ENCODE peak calls at places on chromosomes 3 and 15, in four cellular contexts. One of them, this sample, is unnamed.

GRCh38 chr3:88742674-88743507 is 364.5 kb upstream of the EPHA3 start:
- DNase-seq in AG09319: no peak
- DNase-seq in pancreas: no peak
- DNase-seq in PC-9: no peak
- DNase-seq in this sample: no peak

GRCh38 chr3:36911990-36912804 is 32.7 kb downstream of the TRANK1 start:
- DNase-seq in AG09319: peak
- DNase-seq in pancreas: no peak
- DNase-seq in PC-9: peak
- DNase-seq in this sample: no peak

GRCh38 chr15:80836991-80837390 is 57.8 kb downstream of the CEMIP start:
- DNase-seq in AG09319: no peak
- DNase-seq in pancreas: no peak
- DNase-seq in PC-9: no peak
- DNase-seq in this sample: no peak

GRCh38 chr15:39213385-39213840 is 367.5 kb upstream of the THBS1 start:
- DNase-seq in AG09319: no peak
- DNase-seq in pancreas: peak
- DNase-seq in PC-9: peak
- DNase-seq in this sample: no peak

GRCh38 chr3:174198199-174198598 is 660.9 kb upstream of the NAALADL2 start:
- DNase-seq in AG09319: no peak
- DNase-seq in pancreas: no peak
- DNase-seq in PC-9: peak
- DNase-seq in this sample: no peak

GRCh38 chr3:66302288-66302687 is 81.5 kb downstream of the SLC25A26 start:
- DNase-seq in AG09319: no peak
- DNase-seq in pancreas: no peak
- DNase-seq in PC-9: no peak
- DNase-seq in this sample: no peak

GRCh38 chr15:49380912-49381311 is 42.1 kb upstream of the FGF7 start:
- DNase-seq in AG09319: no peak
- DNase-seq in pancreas: no peak
- DNase-seq in PC-9: no peak
- DNase-seq in this sample: no peak

GRCh38 chr3:177209509-177209908 is 12.2 kb upstream of the TBL1XR1 start:
- DNase-seq in AG09319: no peak
- DNase-seq in pancreas: no peak
- DNase-seq in PC-9: no peak
- DNase-seq in this sample: no peak

GRCh38 chr15:26037369-26037768 is 174.2 kb upstream of the ATP10A start:
- DNase-seq in AG09319: no peak
- DNase-seq in pancreas: no peak
- DNase-seq in PC-9: no peak
- DNase-seq in this sample: no peak

GRCh38 chr3:195441971-195442572 is 748 bp downstream of the ACAP2 start:
- DNase-seq in AG09319: no peak
- DNase-seq in pancreas: peak
- DNase-seq in PC-9: peak
- DNase-seq in this sample: no peak

GRCh38 chr15:38002883-38003477 is 68.5 kb downstream of the TMCO5A start:
- DNase-seq in AG09319: peak
- DNase-seq in pancreas: peak
- DNase-seq in PC-9: peak
- DNase-seq in this sample: no peak

GRCh38 chr3:75035146-75035545 is 420.7 kb upstream of the CNTN3 start:
- DNase-seq in AG09319: no peak
- DNase-seq in pancreas: no peak
- DNase-seq in PC-9: no peak
- DNase-seq in this sample: no peak

GRCh38 chr3:89145995-89146394 is 38.6 kb downstream of the EPHA3 start:
- DNase-seq in AG09319: peak
- DNase-seq in pancreas: no peak
- DNase-seq in PC-9: no peak
- DNase-seq in this sample: no peak

GRCh38 chr3:14452676-14453367 is 50.4 kb downstream of the SLC6A6 start:
- DNase-seq in AG09319: peak
- DNase-seq in pancreas: peak
- DNase-seq in PC-9: peak
- DNase-seq in this sample: no peak

GRCh38 chr15:62739507-62739906 is 303.0 kb upstream of the TPM1 start:
- DNase-seq in AG09319: no peak
- DNase-seq in pancreas: no peak
- DNase-seq in PC-9: peak
- DNase-seq in this sample: no peak

GRCh38 chr15:51161491-51162260 is 67.0 kb upstream of the TNFAIP8L3 start:
- DNase-seq in AG09319: no peak
- DNase-seq in pancreas: no peak
- DNase-seq in PC-9: no peak
- DNase-seq in this sample: no peak

GRCh38 chr15:25770618-25771369 is 92.3 kb downstream of the ATP10A start:
- DNase-seq in AG09319: no peak
- DNase-seq in pancreas: no peak
- DNase-seq in PC-9: no peak
- DNase-seq in this sample: no peak

GRCh38 chr3:23776352-23776891 is 29.3 kb upstream of the UBE2E1 start:
- DNase-seq in AG09319: peak
- DNase-seq in pancreas: no peak
- DNase-seq in PC-9: no peak
- DNase-seq in this sample: no peak

GRCh38 chr3:16987141-16987540 is 102.4 kb downstream of the PLCL2 start:
- DNase-seq in AG09319: no peak
- DNase-seq in pancreas: peak
- DNase-seq in PC-9: no peak
- DNase-seq in this sample: no peak

GRCh38 chr15:73930790-73931281 is 4.6 kb downstream of the LOXL1 start:
- DNase-seq in AG09319: peak
- DNase-seq in pancreas: no peak
- DNase-seq in PC-9: no peak
- DNase-seq in this sample: peak

GRCh38 chr15:65339926-65340325 is 35.4 kb downstream of the RNU5B-1 start:
- DNase-seq in AG09319: no peak
- DNase-seq in pancreas: no peak
- DNase-seq in PC-9: no peak
- DNase-seq in this sample: peak

GRCh38 chr3:152769523-152769922 is 65.4 kb upstream of the P2RY1 start:
- DNase-seq in AG09319: no peak
- DNase-seq in pancreas: no peak
- DNase-seq in PC-9: no peak
- DNase-seq in this sample: no peak

GRCh38 chr3:141605883-141606282 is 119.1 kb downstream of the RASA2 start:
- DNase-seq in AG09319: no peak
- DNase-seq in pancreas: no peak
- DNase-seq in PC-9: no peak
- DNase-seq in this sample: no peak

GRCh38 chr3:171790574-171790897 is 19.7 kb downstream of the PLD1 start:
- DNase-seq in AG09319: no peak
- DNase-seq in pancreas: no peak
- DNase-seq in PC-9: no peak
- DNase-seq in this sample: no peak

GRCh38 chr15:89177633-89178306 is 43.6 kb downstream of the RLBP1 start:
- DNase-seq in AG09319: peak
- DNase-seq in pancreas: peak
- DNase-seq in PC-9: peak
- DNase-seq in this sample: no peak

GRCh38 chr3:72896996-72897757 is 9.3 kb downstream of the GXYLT2 start:
- DNase-seq in AG09319: no peak
- DNase-seq in pancreas: no peak
- DNase-seq in PC-9: no peak
- DNase-seq in this sample: no peak

GRCh38 chr3:79490165-79491028 is 277.4 kb downstream of the ROBO1 start:
- DNase-seq in AG09319: no peak
- DNase-seq in pancreas: peak
- DNase-seq in PC-9: no peak
- DNase-seq in this sample: no peak

GRCh38 chr15:70200511-70200991 is 102.8 kb upstream of the TLE3 start:
- DNase-seq in AG09319: no peak
- DNase-seq in pancreas: no peak
- DNase-seq in PC-9: no peak
- DNase-seq in this sample: no peak

GRCh38 chr15:61564785-61565184 is 335.7 kb upstream of the RORA start:
- DNase-seq in AG09319: no peak
- DNase-seq in pancreas: no peak
- DNase-seq in PC-9: no peak
- DNase-seq in this sample: no peak

GRCh38 chr15:69265347-69265955 is 33.3 kb upstream of the PAQR5 start:
- DNase-seq in AG09319: peak
- DNase-seq in pancreas: no peak
- DNase-seq in PC-9: no peak
- DNase-seq in this sample: no peak

GRCh38 chr3:145767909-145768308 is 393.1 kb downstream of the PLOD2 start:
- DNase-seq in AG09319: no peak
- DNase-seq in pancreas: no peak
- DNase-seq in PC-9: no peak
- DNase-seq in this sample: no peak

GRCh38 chr15:86255247-86255646 is 175.6 kb downstream of the AGBL1 start:
- DNase-seq in AG09319: no peak
- DNase-seq in pancreas: no peak
- DNase-seq in PC-9: no peak
- DNase-seq in this sample: no peak

GRCh38 chr3:118636841-118637240 is 397.8 kb downstream of the IGSF11 start:
- DNase-seq in AG09319: no peak
- DNase-seq in pancreas: no peak
- DNase-seq in PC-9: no peak
- DNase-seq in this sample: no peak

GRCh38 chr3:38125305-38126120 is 11.4 kb downstream of the ACAA1 start:
- DNase-seq in AG09319: no peak
- DNase-seq in pancreas: no peak
- DNase-seq in PC-9: no peak
- DNase-seq in this sample: no peak

GRCh38 chr3:31321620-31322019 is 211.1 kb upstream of the STT3B start:
- DNase-seq in AG09319: no peak
- DNase-seq in pancreas: no peak
- DNase-seq in PC-9: no peak
- DNase-seq in this sample: no peak

GRCh38 chr15:71044006-71044405 is 71.3 kb upstream of the THSD4 start:
- DNase-seq in AG09319: no peak
- DNase-seq in pancreas: no peak
- DNase-seq in PC-9: no peak
- DNase-seq in this sample: no peak

DNA sequence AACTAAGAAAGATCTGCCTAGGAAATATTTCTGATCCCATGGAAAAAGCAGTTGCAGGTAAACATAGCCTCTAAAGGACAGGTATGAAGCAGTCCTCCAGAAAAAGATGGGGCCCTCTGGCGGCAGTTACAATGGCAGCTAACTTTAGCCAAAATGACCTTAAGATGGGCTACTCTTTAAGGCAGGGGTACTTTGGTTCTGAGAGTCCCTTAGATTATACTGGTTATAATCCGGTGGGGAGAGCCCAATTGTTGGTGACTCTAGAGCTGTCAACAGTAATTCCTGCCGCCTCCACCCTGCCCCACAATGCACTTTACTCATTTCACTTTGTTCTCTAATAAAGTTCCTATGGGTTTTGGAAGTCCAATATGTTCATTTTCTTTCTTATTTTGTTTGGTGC is 412.8 kb upstream of the WNT5A start:
- DNase-seq in AG09319: no peak
- DNase-seq in pancreas: peak
- DNase-seq in PC-9: no peak
- DNase-seq in this sample: no peak
- TF ChIP-seq CTCF in AG09319: peak
- TF ChIP-seq CTCF in pancreas: no peak
- TF ChIP-seq CTCF in PC-9: peak
- TF ChIP-seq CTCF in this sample: peak

DNA sequence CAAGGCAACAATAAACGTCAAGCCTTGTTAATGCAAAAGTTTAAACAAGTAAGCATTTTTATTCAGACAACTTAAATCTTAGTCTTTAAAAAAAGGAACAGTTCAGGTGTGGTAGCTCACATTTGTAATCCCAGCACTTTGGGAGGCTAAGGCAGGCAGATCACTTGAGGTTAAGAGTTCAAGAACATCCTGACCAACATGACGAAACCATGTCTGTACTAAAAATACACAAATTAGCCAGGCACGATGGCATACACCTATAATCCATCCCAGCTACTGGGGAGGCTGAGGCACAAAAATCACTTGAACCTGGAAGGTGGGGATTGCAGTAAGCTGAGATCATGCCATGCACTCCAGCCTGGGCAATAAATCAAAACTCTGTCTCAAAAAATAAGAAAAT is 19.9 kb downstream of the ZBTB20 start:
- DNase-seq in AG09319: no peak
- DNase-seq in pancreas: no peak
- DNase-seq in PC-9: no peak
- DNase-seq in this sample: no peak
- TF ChIP-seq CTCF in AG09319: no peak
- TF ChIP-seq CTCF in pancreas: no peak
- TF ChIP-seq CTCF in PC-9: no peak
- TF ChIP-seq CTCF in this sample: no peak

GRCh38 chr15:99241752-99242151 is 7.6 kb downstream of the TTC23 start:
- DNase-seq in AG09319: no peak
- DNase-seq in pancreas: no peak
- DNase-seq in PC-9: no peak
- DNase-seq in this sample: no peak

GRCh38 chr15:99244306-99244705 is 5.1 kb downstream of the TTC23 start:
- DNase-seq in AG09319: no peak
- DNase-seq in pancreas: no peak
- DNase-seq in PC-9: no peak
- DNase-seq in this sample: no peak

GRCh38 chr15:99239545-99240198 is 9.7 kb downstream of the TTC23 start:
- DNase-seq in AG09319: no peak
- DNase-seq in pancreas: no peak
- DNase-seq in PC-9: no peak
- DNase-seq in this sample: no peak

GRCh38 chr15:99238849-99239248 is 10.5 kb downstream of the TTC23 start:
- DNase-seq in AG09319: no peak
- DNase-seq in pancreas: no peak
- DNase-seq in PC-9: no peak
- DNase-seq in this sample: no peak
- TF ChIP-seq CTCF in AG09319: no peak
- TF ChIP-seq CTCF in pancreas: no peak
- TF ChIP-seq CTCF in PC-9: no peak
- TF ChIP-seq CTCF in this sample: no peak

GRCh38 chr3:52052831-52053306 is 3.5 kb downstream of the DUSP7 start:
- DNase-seq in AG09319: peak
- DNase-seq in pancreas: peak
- DNase-seq in PC-9: peak
- DNase-seq in this sample: no peak
- TF ChIP-seq CTCF in AG09319: peak
- TF ChIP-seq CTCF in pancreas: no peak
- TF ChIP-seq CTCF in PC-9: no peak
- TF ChIP-seq CTCF in this sample: peak

GRCh38 chr15:32901995-32902394 is 184.2 kb downstream of the GREM1 start:
- DNase-seq in AG09319: no peak
- DNase-seq in pancreas: no peak
- DNase-seq in PC-9: no peak
- DNase-seq in this sample: no peak
- TF ChIP-seq CTCF in AG09319: no peak
- TF ChIP-seq CTCF in pancreas: no peak
- TF ChIP-seq CTCF in PC-9: no peak
- TF ChIP-seq CTCF in this sample: no peak

GRCh38 chr15:29935296-29936020 is 113.2 kb upstream of the TJP1 start:
- DNase-seq in AG09319: no peak
- DNase-seq in pancreas: no peak
- DNase-seq in PC-9: peak
- DNase-seq in this sample: no peak
- TF ChIP-seq CTCF in AG09319: no peak
- TF ChIP-seq CTCF in pancreas: no peak
- TF ChIP-seq CTCF in PC-9: peak
- TF ChIP-seq CTCF in this sample: peak

This sample was measured in chondrocyte.